ENCODE peak calls at places on chromosomes 1 and 21, in ten cellular contexts. One of them, this sample, is unnamed.

GRCh38 chr1:25754421-25755195 is 45.4 kb upstream of the SELENON start:
- ATAC-seq in T-cell: peak
- ATAC-seq in A549: no peak
- ATAC-seq in stimulated activated naive B cell treated with anti-CD40 and anti-IgM and Interleukin-4, amounts not matched to agents 10 μg/mL and 1 μg/mL and 100 μg/mL, for 72 hours: peak
- ATAC-seq in activated naive CD8-positive, alpha-beta T cell treated with anti-CD3 and anti-CD28 coated beads, Interleukin-2, amount 50 U/mL, for 24 hours: peak
- ATAC-seq in activated CD8-positive, alpha-beta T cell treated with anti-CD3 and anti-CD28 coated beads for 36 hours: peak
- ATAC-seq in naive B cell: no peak
- ATAC-seq in HCT116: no peak
- ATAC-seq in T-helper 17 cell: no peak
- ATAC-seq in activated B cell treated with CpG ODN at 0.5 μM for 24 hours: no peak
- ATAC-seq in this sample: peak

GRCh38 chr1:179046808-179047636 is 21.3 kb downstream of the FAM20B start:
- ATAC-seq in stimulated activated naive B cell treated with anti-CD40 and anti-IgM and Interleukin-4, amounts not matched to agents 10 μg/mL and 1 μg/mL and 100 μg/mL, for 72 hours: no peak
- ATAC-seq in T-helper 17 cell: no peak
- ATAC-seq in HCT116: no peak
- ATAC-seq in T-cell: no peak
- ATAC-seq in activated B cell treated with CpG ODN at 0.5 μM for 24 hours: no peak
- ATAC-seq in activated CD8-positive, alpha-beta T cell treated with anti-CD3 and anti-CD28 coated beads for 36 hours: no peak
- ATAC-seq in naive B cell: no peak
- ATAC-seq in A549: peak
- ATAC-seq in activated naive CD8-positive, alpha-beta T cell treated with anti-CD3 and anti-CD28 coated beads, Interleukin-2, amount 50 U/mL, for 24 hours: no peak
- ATAC-seq in this sample: no peak

GRCh38 chr1:178502856-178503255 is 6.1 kb upstream of the CLEC20A start:
- ATAC-seq in activated CD8-positive, alpha-beta T cell treated with anti-CD3 and anti-CD28 coated beads for 36 hours: no peak
- ATAC-seq in activated B cell treated with CpG ODN at 0.5 μM for 24 hours: no peak
- ATAC-seq in T-cell: no peak
- ATAC-seq in activated naive CD8-positive, alpha-beta T cell treated with anti-CD3 and anti-CD28 coated beads, Interleukin-2, amount 50 U/mL, for 24 hours: no peak
- ATAC-seq in A549: no peak
- ATAC-seq in T-helper 17 cell: no peak
- ATAC-seq in stimulated activated naive B cell treated with anti-CD40 and anti-IgM and Interleukin-4, amounts not matched to agents 10 μg/mL and 1 μg/mL and 100 μg/mL, for 72 hours: no peak
- ATAC-seq in naive B cell: no peak
- ATAC-seq in HCT116: no peak
- ATAC-seq in this sample: no peak

GRCh38 chr21:45167796-45168222 is 93.4 kb downstream of the ADARB1 start:
- ATAC-seq in activated naive CD8-positive, alpha-beta T cell treated with anti-CD3 and anti-CD28 coated beads, Interleukin-2, amount 50 U/mL, for 24 hours: no peak
- ATAC-seq in activated CD8-positive, alpha-beta T cell treated with anti-CD3 and anti-CD28 coated beads for 36 hours: no peak
- ATAC-seq in A549: no peak
- ATAC-seq in activated B cell treated with CpG ODN at 0.5 μM for 24 hours: no peak
- ATAC-seq in T-cell: no peak
- ATAC-seq in naive B cell: no peak
- ATAC-seq in stimulated activated naive B cell treated with anti-CD40 and anti-IgM and Interleukin-4, amounts not matched to agents 10 μg/mL and 1 μg/mL and 100 μg/mL, for 72 hours: no peak
- ATAC-seq in HCT116: no peak
- ATAC-seq in T-helper 17 cell: no peak
- ATAC-seq in this sample: no peak

GRCh38 chr1:62318320-62318755 is 896 bp downstream of the KANK4 start:
- ATAC-seq in activated CD8-positive, alpha-beta T cell treated with anti-CD3 and anti-CD28 coated beads for 36 hours: no peak
- ATAC-seq in HCT116: no peak
- ATAC-seq in T-cell: no peak
- ATAC-seq in T-helper 17 cell: no peak
- ATAC-seq in activated naive CD8-positive, alpha-beta T cell treated with anti-CD3 and anti-CD28 coated beads, Interleukin-2, amount 50 U/mL, for 24 hours: no peak
- ATAC-seq in stimulated activated naive B cell treated with anti-CD40 and anti-IgM and Interleukin-4, amounts not matched to agents 10 μg/mL and 1 μg/mL and 100 μg/mL, for 72 hours: no peak
- ATAC-seq in A549: no peak
- ATAC-seq in naive B cell: no peak
- ATAC-seq in activated B cell treated with CpG ODN at 0.5 μM for 24 hours: no peak
- ATAC-seq in this sample: no peak

GRCh38 chr1:200979574-200980451 is 43.7 kb downstream of the KIF21B start:
- ATAC-seq in activated CD8-positive, alpha-beta T cell treated with anti-CD3 and anti-CD28 coated beads for 36 hours: peak
- ATAC-seq in T-cell: peak
- ATAC-seq in HCT116: peak
- ATAC-seq in A549: peak
- ATAC-seq in activated naive CD8-positive, alpha-beta T cell treated with anti-CD3 and anti-CD28 coated beads, Interleukin-2, amount 50 U/mL, for 24 hours: peak
- ATAC-seq in naive B cell: peak
- ATAC-seq in T-helper 17 cell: peak
- ATAC-seq in activated B cell treated with CpG ODN at 0.5 μM for 24 hours: peak
- ATAC-seq in stimulated activated naive B cell treated with anti-CD40 and anti-IgM and Interleukin-4, amounts not matched to agents 10 μg/mL and 1 μg/mL and 100 μg/mL, for 72 hours: peak
- ATAC-seq in this sample: no peak

GRCh38 chr1:10694274-10694632 is 102.2 kb downstream of the CASZ1 start:
- ATAC-seq in activated B cell treated with CpG ODN at 0.5 μM for 24 hours: peak
- ATAC-seq in HCT116: peak
- ATAC-seq in naive B cell: peak
- ATAC-seq in T-cell: peak
- ATAC-seq in stimulated activated naive B cell treated with anti-CD40 and anti-IgM and Interleukin-4, amounts not matched to agents 10 μg/mL and 1 μg/mL and 100 μg/mL, for 72 hours: peak
- ATAC-seq in activated CD8-positive, alpha-beta T cell treated with anti-CD3 and anti-CD28 coated beads for 36 hours: peak
- ATAC-seq in A549: peak
- ATAC-seq in T-helper 17 cell: peak
- ATAC-seq in activated naive CD8-positive, alpha-beta T cell treated with anti-CD3 and anti-CD28 coated beads, Interleukin-2, amount 50 U/mL, for 24 hours: peak
- ATAC-seq in this sample: peak

GRCh38 chr1:1619917-1620361 is 4.6 kb downstream of the MIB2 start:
- ATAC-seq in T-cell: no peak
- ATAC-seq in activated CD8-positive, alpha-beta T cell treated with anti-CD3 and anti-CD28 coated beads for 36 hours: no peak
- ATAC-seq in naive B cell: no peak
- ATAC-seq in activated B cell treated with CpG ODN at 0.5 μM for 24 hours: no peak
- ATAC-seq in activated naive CD8-positive, alpha-beta T cell treated with anti-CD3 and anti-CD28 coated beads, Interleukin-2, amount 50 U/mL, for 24 hours: no peak
- ATAC-seq in HCT116: no peak
- ATAC-seq in T-helper 17 cell: no peak
- ATAC-seq in A549: peak
- ATAC-seq in stimulated activated naive B cell treated with anti-CD40 and anti-IgM and Interleukin-4, amounts not matched to agents 10 μg/mL and 1 μg/mL and 100 μg/mL, for 72 hours: no peak
- ATAC-seq in this sample: no peak

GRCh38 chr21:28669331-28669730 is 323.3 kb downstream of the LTN1 start:
- ATAC-seq in HCT116: no peak
- ATAC-seq in A549: no peak
- ATAC-seq in stimulated activated naive B cell treated with anti-CD40 and anti-IgM and Interleukin-4, amounts not matched to agents 10 μg/mL and 1 μg/mL and 100 μg/mL, for 72 hours: no peak
- ATAC-seq in naive B cell: no peak
- ATAC-seq in activated CD8-positive, alpha-beta T cell treated with anti-CD3 and anti-CD28 coated beads for 36 hours: peak
- ATAC-seq in activated naive CD8-positive, alpha-beta T cell treated with anti-CD3 and anti-CD28 coated beads, Interleukin-2, amount 50 U/mL, for 24 hours: peak
- ATAC-seq in T-cell: no peak
- ATAC-seq in T-helper 17 cell: no peak
- ATAC-seq in activated B cell treated with CpG ODN at 0.5 μM for 24 hours: no peak
- ATAC-seq in this sample: no peak

GRCh38 chr1:204320413-204320812 is 39.3 kb downstream of the PLEKHA6 start:
- ATAC-seq in stimulated activated naive B cell treated with anti-CD40 and anti-IgM and Interleukin-4, amounts not matched to agents 10 μg/mL and 1 μg/mL and 100 μg/mL, for 72 hours: no peak
- ATAC-seq in A549: peak
- ATAC-seq in activated B cell treated with CpG ODN at 0.5 μM for 24 hours: no peak
- ATAC-seq in HCT116: no peak
- ATAC-seq in T-cell: no peak
- ATAC-seq in activated naive CD8-positive, alpha-beta T cell treated with anti-CD3 and anti-CD28 coated beads, Interleukin-2, amount 50 U/mL, for 24 hours: peak
- ATAC-seq in naive B cell: no peak
- ATAC-seq in activated CD8-positive, alpha-beta T cell treated with anti-CD3 and anti-CD28 coated beads for 36 hours: peak
- ATAC-seq in T-helper 17 cell: no peak
- ATAC-seq in this sample: no peak

GRCh38 chr1:88163187-88163586 is 520.9 kb upstream of the PKN2 start:
- ATAC-seq in activated naive CD8-positive, alpha-beta T cell treated with anti-CD3 and anti-CD28 coated beads, Interleukin-2, amount 50 U/mL, for 24 hours: no peak
- ATAC-seq in activated CD8-positive, alpha-beta T cell treated with anti-CD3 and anti-CD28 coated beads for 36 hours: no peak
- ATAC-seq in A549: no peak
- ATAC-seq in stimulated activated naive B cell treated with anti-CD40 and anti-IgM and Interleukin-4, amounts not matched to agents 10 μg/mL and 1 μg/mL and 100 μg/mL, for 72 hours: no peak
- ATAC-seq in activated B cell treated with CpG ODN at 0.5 μM for 24 hours: no peak
- ATAC-seq in HCT116: no peak
- ATAC-seq in T-helper 17 cell: no peak
- ATAC-seq in naive B cell: no peak
- ATAC-seq in T-cell: no peak
- ATAC-seq in this sample: no peak

GRCh38 chr1:214568328-214568727 is 16.9 kb upstream of the PTPN14 start:
- ATAC-seq in stimulated activated naive B cell treated with anti-CD40 and anti-IgM and Interleukin-4, amounts not matched to agents 10 μg/mL and 1 μg/mL and 100 μg/mL, for 72 hours: no peak
- ATAC-seq in T-cell: no peak
- ATAC-seq in activated naive CD8-positive, alpha-beta T cell treated with anti-CD3 and anti-CD28 coated beads, Interleukin-2, amount 50 U/mL, for 24 hours: no peak
- ATAC-seq in naive B cell: no peak
- ATAC-seq in T-helper 17 cell: no peak
- ATAC-seq in activated CD8-positive, alpha-beta T cell treated with anti-CD3 and anti-CD28 coated beads for 36 hours: no peak
- ATAC-seq in A549: peak
- ATAC-seq in activated B cell treated with CpG ODN at 0.5 μM for 24 hours: no peak
- ATAC-seq in HCT116: no peak
- ATAC-seq in this sample: no peak

GRCh38 chr1:200337410-200337809 is 72.4 kb downstream of the ZNF281 start:
- ATAC-seq in T-helper 17 cell: no peak
- ATAC-seq in activated CD8-positive, alpha-beta T cell treated with anti-CD3 and anti-CD28 coated beads for 36 hours: peak
- ATAC-seq in naive B cell: peak
- ATAC-seq in T-cell: peak
- ATAC-seq in HCT116: no peak
- ATAC-seq in A549: no peak
- ATAC-seq in activated naive CD8-positive, alpha-beta T cell treated with anti-CD3 and anti-CD28 coated beads, Interleukin-2, amount 50 U/mL, for 24 hours: peak
- ATAC-seq in stimulated activated naive B cell treated with anti-CD40 and anti-IgM and Interleukin-4, amounts not matched to agents 10 μg/mL and 1 μg/mL and 100 μg/mL, for 72 hours: peak
- ATAC-seq in activated B cell treated with CpG ODN at 0.5 μM for 24 hours: peak
- ATAC-seq in this sample: peak

GRCh38 chr1:227919916-227920315 is 27.8 kb downstream of the WNT9A start:
- ATAC-seq in HCT116: no peak
- ATAC-seq in stimulated activated naive B cell treated with anti-CD40 and anti-IgM and Interleukin-4, amounts not matched to agents 10 μg/mL and 1 μg/mL and 100 μg/mL, for 72 hours: no peak
- ATAC-seq in T-cell: no peak
- ATAC-seq in activated B cell treated with CpG ODN at 0.5 μM for 24 hours: no peak
- ATAC-seq in activated CD8-positive, alpha-beta T cell treated with anti-CD3 and anti-CD28 coated beads for 36 hours: no peak
- ATAC-seq in T-helper 17 cell: no peak
- ATAC-seq in activated naive CD8-positive, alpha-beta T cell treated with anti-CD3 and anti-CD28 coated beads, Interleukin-2, amount 50 U/mL, for 24 hours: no peak
- ATAC-seq in naive B cell: no peak
- ATAC-seq in A549: no peak
- ATAC-seq in this sample: no peak

GRCh38 chr1:1979482-1980165 is 24.0 kb downstream of the CFAP74 start:
- ATAC-seq in T-helper 17 cell: no peak
- ATAC-seq in stimulated activated naive B cell treated with anti-CD40 and anti-IgM and Interleukin-4, amounts not matched to agents 10 μg/mL and 1 μg/mL and 100 μg/mL, for 72 hours: no peak
- ATAC-seq in A549: no peak
- ATAC-seq in activated CD8-positive, alpha-beta T cell treated with anti-CD3 and anti-CD28 coated beads for 36 hours: no peak
- ATAC-seq in naive B cell: no peak
- ATAC-seq in activated B cell treated with CpG ODN at 0.5 μM for 24 hours: no peak
- ATAC-seq in HCT116: no peak
- ATAC-seq in T-cell: no peak
- ATAC-seq in activated naive CD8-positive, alpha-beta T cell treated with anti-CD3 and anti-CD28 coated beads, Interleukin-2, amount 50 U/mL, for 24 hours: no peak
- ATAC-seq in this sample: no peak

GRCh38 chr1:214549604-214550338 is 1.6 kb downstream of the PTPN14 start:
- ATAC-seq in naive B cell: no peak
- ATAC-seq in T-cell: no peak
- ATAC-seq in A549: peak
- ATAC-seq in HCT116: no peak
- ATAC-seq in T-helper 17 cell: no peak
- ATAC-seq in activated CD8-positive, alpha-beta T cell treated with anti-CD3 and anti-CD28 coated beads for 36 hours: no peak
- ATAC-seq in activated naive CD8-positive, alpha-beta T cell treated with anti-CD3 and anti-CD28 coated beads, Interleukin-2, amount 50 U/mL, for 24 hours: no peak
- ATAC-seq in activated B cell treated with CpG ODN at 0.5 μM for 24 hours: no peak
- ATAC-seq in stimulated activated naive B cell treated with anti-CD40 and anti-IgM and Interleukin-4, amounts not matched to agents 10 μg/mL and 1 μg/mL and 100 μg/mL, for 72 hours: no peak
- ATAC-seq in this sample: no peak

GRCh38 chr21:14989359-14989758 is 75.4 kb downstream of the NRIP1 start:
- ATAC-seq in HCT116: no peak
- ATAC-seq in activated B cell treated with CpG ODN at 0.5 μM for 24 hours: no peak
- ATAC-seq in T-cell: no peak
- ATAC-seq in stimulated activated naive B cell treated with anti-CD40 and anti-IgM and Interleukin-4, amounts not matched to agents 10 μg/mL and 1 μg/mL and 100 μg/mL, for 72 hours: no peak
- ATAC-seq in activated CD8-positive, alpha-beta T cell treated with anti-CD3 and anti-CD28 coated beads for 36 hours: no peak
- ATAC-seq in naive B cell: no peak
- ATAC-seq in A549: no peak
- ATAC-seq in activated naive CD8-positive, alpha-beta T cell treated with anti-CD3 and anti-CD28 coated beads, Interleukin-2, amount 50 U/mL, for 24 hours: no peak
- ATAC-seq in T-helper 17 cell: no peak
- ATAC-seq in this sample: no peak

GRCh38 chr21:42624095-42624830 is 29.2 kb upstream of the PDE9A start:
- ATAC-seq in activated B cell treated with CpG ODN at 0.5 μM for 24 hours: no peak
- ATAC-seq in A549: peak
- ATAC-seq in T-helper 17 cell: no peak
- ATAC-seq in T-cell: no peak
- ATAC-seq in stimulated activated naive B cell treated with anti-CD40 and anti-IgM and Interleukin-4, amounts not matched to agents 10 μg/mL and 1 μg/mL and 100 μg/mL, for 72 hours: no peak
- ATAC-seq in activated CD8-positive, alpha-beta T cell treated with anti-CD3 and anti-CD28 coated beads for 36 hours: no peak
- ATAC-seq in HCT116: no peak
- ATAC-seq in activated naive CD8-positive, alpha-beta T cell treated with anti-CD3 and anti-CD28 coated beads, Interleukin-2, amount 50 U/mL, for 24 hours: no peak
- ATAC-seq in naive B cell: no peak
- ATAC-seq in this sample: no peak

GRCh38 chr1:232522189-232522588 is 107.7 kb downstream of the SIPA1L2 start:
- ATAC-seq in T-helper 17 cell: no peak
- ATAC-seq in A549: no peak
- ATAC-seq in naive B cell: no peak
- ATAC-seq in activated B cell treated with CpG ODN at 0.5 μM for 24 hours: no peak
- ATAC-seq in activated naive CD8-positive, alpha-beta T cell treated with anti-CD3 and anti-CD28 coated beads, Interleukin-2, amount 50 U/mL, for 24 hours: no peak
- ATAC-seq in stimulated activated naive B cell treated with anti-CD40 and anti-IgM and Interleukin-4, amounts not matched to agents 10 μg/mL and 1 μg/mL and 100 μg/mL, for 72 hours: no peak
- ATAC-seq in T-cell: no peak
- ATAC-seq in HCT116: no peak
- ATAC-seq in activated CD8-positive, alpha-beta T cell treated with anti-CD3 and anti-CD28 coated beads for 36 hours: no peak
- ATAC-seq in this sample: no peak

GRCh38 chr1:92538048-92538412 is 51.3 kb upstream of the GFI1 start:
- ATAC-seq in A549: no peak
- ATAC-seq in naive B cell: peak
- ATAC-seq in T-helper 17 cell: peak
- ATAC-seq in T-cell: peak
- ATAC-seq in activated CD8-positive, alpha-beta T cell treated with anti-CD3 and anti-CD28 coated beads for 36 hours: peak
- ATAC-seq in activated naive CD8-positive, alpha-beta T cell treated with anti-CD3 and anti-CD28 coated beads, Interleukin-2, amount 50 U/mL, for 24 hours: peak
- ATAC-seq in stimulated activated naive B cell treated with anti-CD40 and anti-IgM and Interleukin-4, amounts not matched to agents 10 μg/mL and 1 μg/mL and 100 μg/mL, for 72 hours: peak
- ATAC-seq in HCT116: no peak
- ATAC-seq in activated B cell treated with CpG ODN at 0.5 μM for 24 hours: peak
- ATAC-seq in this sample: peak

GRCh38 chr1:198607714-198608113 is 31.1 kb upstream of the PTPRC start:
- ATAC-seq in activated naive CD8-positive, alpha-beta T cell treated with anti-CD3 and anti-CD28 coated beads, Interleukin-2, amount 50 U/mL, for 24 hours: no peak
- ATAC-seq in activated CD8-positive, alpha-beta T cell treated with anti-CD3 and anti-CD28 coated beads for 36 hours: no peak
- ATAC-seq in stimulated activated naive B cell treated with anti-CD40 and anti-IgM and Interleukin-4, amounts not matched to agents 10 μg/mL and 1 μg/mL and 100 μg/mL, for 72 hours: no peak
- ATAC-seq in T-helper 17 cell: no peak
- ATAC-seq in activated B cell treated with CpG ODN at 0.5 μM for 24 hours: no peak
- ATAC-seq in T-cell: no peak
- ATAC-seq in A549: no peak
- ATAC-seq in naive B cell: no peak
- ATAC-seq in HCT116: no peak
- ATAC-seq in this sample: no peak

GRCh38 chr1:116127123-116127847 is 16.1 kb downstream of the MAB21L3 start:
- ATAC-seq in T-helper 17 cell: no peak
- ATAC-seq in stimulated activated naive B cell treated with anti-CD40 and anti-IgM and Interleukin-4, amounts not matched to agents 10 μg/mL and 1 μg/mL and 100 μg/mL, for 72 hours: no peak
- ATAC-seq in HCT116: no peak
- ATAC-seq in activated CD8-positive, alpha-beta T cell treated with anti-CD3 and anti-CD28 coated beads for 36 hours: peak
- ATAC-seq in A549: no peak
- ATAC-seq in activated B cell treated with CpG ODN at 0.5 μM for 24 hours: no peak
- ATAC-seq in T-cell: no peak
- ATAC-seq in naive B cell: no peak
- ATAC-seq in activated naive CD8-positive, alpha-beta T cell treated with anti-CD3 and anti-CD28 coated beads, Interleukin-2, amount 50 U/mL, for 24 hours: peak
- ATAC-seq in this sample: no peak

GRCh38 chr1:201511925-201512539 is 5.1 kb upstream of the CSRP1 start:
- ATAC-seq in naive B cell: no peak
- ATAC-seq in T-helper 17 cell: no peak
- ATAC-seq in activated CD8-positive, alpha-beta T cell treated with anti-CD3 and anti-CD28 coated beads for 36 hours: no peak
- ATAC-seq in stimulated activated naive B cell treated with anti-CD40 and anti-IgM and Interleukin-4, amounts not matched to agents 10 μg/mL and 1 μg/mL and 100 μg/mL, for 72 hours: no peak
- ATAC-seq in activated naive CD8-positive, alpha-beta T cell treated with anti-CD3 and anti-CD28 coated beads, Interleukin-2, amount 50 U/mL, for 24 hours: no peak
- ATAC-seq in activated B cell treated with CpG ODN at 0.5 μM for 24 hours: no peak
- ATAC-seq in A549: peak
- ATAC-seq in T-cell: no peak
- ATAC-seq in HCT116: no peak
- ATAC-seq in this sample: peak

GRCh38 chr1:89530690-89531089 is 6.1 kb downstream of the LRRC8B start:
- ATAC-seq in A549: no peak
- ATAC-seq in activated naive CD8-positive, alpha-beta T cell treated with anti-CD3 and anti-CD28 coated beads, Interleukin-2, amount 50 U/mL, for 24 hours: no peak
- ATAC-seq in stimulated activated naive B cell treated with anti-CD40 and anti-IgM and Interleukin-4, amounts not matched to agents 10 μg/mL and 1 μg/mL and 100 μg/mL, for 72 hours: no peak
- ATAC-seq in activated B cell treated with CpG ODN at 0.5 μM for 24 hours: no peak
- ATAC-seq in HCT116: no peak
- ATAC-seq in T-helper 17 cell: no peak
- ATAC-seq in T-cell: no peak
- ATAC-seq in naive B cell: no peak
- ATAC-seq in activated CD8-positive, alpha-beta T cell treated with anti-CD3 and anti-CD28 coated beads for 36 hours: no peak
- ATAC-seq in this sample: no peak

GRCh38 chr1:107140703-107141490 is at the start of gene NTNG1:
- ATAC-seq in activated naive CD8-positive, alpha-beta T cell treated with anti-CD3 and anti-CD28 coated beads, Interleukin-2, amount 50 U/mL, for 24 hours: peak
- ATAC-seq in A549: peak
- ATAC-seq in stimulated activated naive B cell treated with anti-CD40 and anti-IgM and Interleukin-4, amounts not matched to agents 10 μg/mL and 1 μg/mL and 100 μg/mL, for 72 hours: peak
- ATAC-seq in naive B cell: peak
- ATAC-seq in HCT116: no peak
- ATAC-seq in T-cell: peak
- ATAC-seq in activated B cell treated with CpG ODN at 0.5 μM for 24 hours: peak
- ATAC-seq in activated CD8-positive, alpha-beta T cell treated with anti-CD3 and anti-CD28 coated beads for 36 hours: peak
- ATAC-seq in T-helper 17 cell: peak
- ATAC-seq in this sample: peak

GRCh38 chr1:228445867-228446584 is 29.4 kb upstream of the TRIM17 start:
- ATAC-seq in T-cell: peak
- ATAC-seq in naive B cell: peak
- ATAC-seq in activated naive CD8-positive, alpha-beta T cell treated with anti-CD3 and anti-CD28 coated beads, Interleukin-2, amount 50 U/mL, for 24 hours: peak
- ATAC-seq in activated CD8-positive, alpha-beta T cell treated with anti-CD3 and anti-CD28 coated beads for 36 hours: peak
- ATAC-seq in stimulated activated naive B cell treated with anti-CD40 and anti-IgM and Interleukin-4, amounts not matched to agents 10 μg/mL and 1 μg/mL and 100 μg/mL, for 72 hours: peak
- ATAC-seq in activated B cell treated with CpG ODN at 0.5 μM for 24 hours: peak
- ATAC-seq in T-helper 17 cell: peak
- ATAC-seq in A549: peak
- ATAC-seq in HCT116: no peak
- ATAC-seq in this sample: peak

GRCh38 chr1:147618077-147618569 is 52.2 kb downstream of the ACP6 start:
- ATAC-seq in stimulated activated naive B cell treated with anti-CD40 and anti-IgM and Interleukin-4, amounts not matched to agents 10 μg/mL and 1 μg/mL and 100 μg/mL, for 72 hours: no peak
- ATAC-seq in activated CD8-positive, alpha-beta T cell treated with anti-CD3 and anti-CD28 coated beads for 36 hours: peak
- ATAC-seq in naive B cell: no peak
- ATAC-seq in A549: no peak
- ATAC-seq in T-cell: peak
- ATAC-seq in HCT116: no peak
- ATAC-seq in T-helper 17 cell: peak
- ATAC-seq in activated B cell treated with CpG ODN at 0.5 μM for 24 hours: no peak
- ATAC-seq in activated naive CD8-positive, alpha-beta T cell treated with anti-CD3 and anti-CD28 coated beads, Interleukin-2, amount 50 U/mL, for 24 hours: peak
- ATAC-seq in this sample: no peak

GRCh38 chr1:79259390-79260336 is 253.1 kb upstream of the ADGRL4 start:
- ATAC-seq in stimulated activated naive B cell treated with anti-CD40 and anti-IgM and Interleukin-4, amounts not matched to agents 10 μg/mL and 1 μg/mL and 100 μg/mL, for 72 hours: no peak
- ATAC-seq in HCT116: peak
- ATAC-seq in activated B cell treated with CpG ODN at 0.5 μM for 24 hours: no peak
- ATAC-seq in T-cell: no peak
- ATAC-seq in naive B cell: no peak
- ATAC-seq in activated naive CD8-positive, alpha-beta T cell treated with anti-CD3 and anti-CD28 coated beads, Interleukin-2, amount 50 U/mL, for 24 hours: no peak
- ATAC-seq in A549: peak
- ATAC-seq in activated CD8-positive, alpha-beta T cell treated with anti-CD3 and anti-CD28 coated beads for 36 hours: no peak
- ATAC-seq in T-helper 17 cell: no peak
- ATAC-seq in this sample: no peak

This sample was measured in stimulated activated memory B cell treated with anti-CD40 and anti-IgM and Interleukin-4, amounts not matched to agents 10 μg/mL and 1 μg/mL and 100 μg/mL, for 72 hours.